ENCODE peak calls at places on chromosomes 16 and 17, in eight cellular contexts. One of them, this sample, is unnamed. For H3K36me3, the result is how much of the 10 kb centered on the place peaks cover.

GRCh38 chr17:37828313-37829124 is 83.7 kb upstream of the HNF1B start:
- DNase-seq in CD8-positive, alpha-beta memory T cell: no peak
- DNase-seq in fibroblast of lung: peak
- DNase-seq in OCI-LY7: no peak
- DNase-seq in GM06990: no peak
- DNase-seq in mucosa of descending colon: no peak
- DNase-seq in colonic mucosa: no peak
- DNase-seq in lung: no peak
- DNase-seq in this sample: no peak

GRCh38 chr17:77085916-77086432 is 54.8 kb upstream of the SEC14L1 start:
- DNase-seq in CD8-positive, alpha-beta memory T cell: no peak
- DNase-seq in fibroblast of lung: no peak
- DNase-seq in OCI-LY7: peak
- DNase-seq in GM06990: no peak
- DNase-seq in mucosa of descending colon: no peak
- DNase-seq in colonic mucosa: no peak
- DNase-seq in lung: no peak
- DNase-seq in this sample: no peak

GRCh38 chr16:91484-91883 is 13.5 kb downstream of the MPG start:
- DNase-seq in CD8-positive, alpha-beta memory T cell: no peak
- DNase-seq in fibroblast of lung: no peak
- DNase-seq in OCI-LY7: no peak
- DNase-seq in GM06990: no peak
- DNase-seq in mucosa of descending colon: no peak
- DNase-seq in colonic mucosa: no peak
- DNase-seq in lung: no peak
- DNase-seq in this sample: no peak

GRCh38 chr17:47204722-47205418 is 4.3 kb upstream of the MYL4 start:
- DNase-seq in CD8-positive, alpha-beta memory T cell: peak
- DNase-seq in fibroblast of lung: peak
- DNase-seq in OCI-LY7: peak
- DNase-seq in GM06990: peak
- DNase-seq in mucosa of descending colon: no peak
- DNase-seq in colonic mucosa: no peak
- DNase-seq in lung: no peak
- DNase-seq in this sample: peak

GRCh38 chr16:82671743-82672142 is 45.0 kb downstream of the CDH13 start:
- DNase-seq in CD8-positive, alpha-beta memory T cell: no peak
- DNase-seq in fibroblast of lung: no peak
- DNase-seq in OCI-LY7: no peak
- DNase-seq in GM06990: no peak
- DNase-seq in mucosa of descending colon: peak
- DNase-seq in colonic mucosa: no peak
- DNase-seq in lung: no peak
- DNase-seq in this sample: no peak

GRCh38 chr17:29838961-29839360 is 91.1 kb downstream of the SSH2 start:
- DNase-seq in CD8-positive, alpha-beta memory T cell: no peak
- DNase-seq in fibroblast of lung: peak
- DNase-seq in OCI-LY7: no peak
- DNase-seq in GM06990: no peak
- DNase-seq in mucosa of descending colon: no peak
- DNase-seq in colonic mucosa: no peak
- DNase-seq in lung: no peak
- DNase-seq in this sample: no peak

GRCh38 chr16:81647527-81647926 is 131.6 kb upstream of the PLCG2 start:
- DNase-seq in CD8-positive, alpha-beta memory T cell: no peak
- DNase-seq in fibroblast of lung: peak
- DNase-seq in OCI-LY7: no peak
- DNase-seq in GM06990: no peak
- DNase-seq in mucosa of descending colon: no peak
- DNase-seq in colonic mucosa: no peak
- DNase-seq in lung: no peak
- DNase-seq in this sample: peak

GRCh38 chr17:9814337-9814945 is 7.4 kb downstream of the GSG1L2 start:
- DNase-seq in CD8-positive, alpha-beta memory T cell: no peak
- DNase-seq in fibroblast of lung: no peak
- DNase-seq in OCI-LY7: no peak
- DNase-seq in GM06990: no peak
- DNase-seq in mucosa of descending colon: no peak
- DNase-seq in colonic mucosa: no peak
- DNase-seq in lung: no peak
- DNase-seq in this sample: no peak

GRCh38 chr16:56600398-56600999 is 7.9 kb upstream of the MT2A start:
- DNase-seq in CD8-positive, alpha-beta memory T cell: no peak
- DNase-seq in fibroblast of lung: peak
- DNase-seq in OCI-LY7: peak
- DNase-seq in GM06990: no peak
- DNase-seq in mucosa of descending colon: no peak
- DNase-seq in colonic mucosa: no peak
- DNase-seq in lung: no peak
- DNase-seq in this sample: peak

GRCh38 chr16:59478806-59479205 is 744.7 kb upstream of the GOT2 start:
- DNase-seq in CD8-positive, alpha-beta memory T cell: no peak
- DNase-seq in fibroblast of lung: peak
- DNase-seq in OCI-LY7: no peak
- DNase-seq in GM06990: no peak
- DNase-seq in mucosa of descending colon: no peak
- DNase-seq in colonic mucosa: no peak
- DNase-seq in lung: no peak
- DNase-seq in this sample: no peak

GRCh38 chr17:57916925-57917858 is 38.0 kb downstream of the CUEDC1 start:
- DNase-seq in CD8-positive, alpha-beta memory T cell: peak
- DNase-seq in fibroblast of lung: no peak
- DNase-seq in OCI-LY7: no peak
- DNase-seq in GM06990: no peak
- DNase-seq in mucosa of descending colon: no peak
- DNase-seq in colonic mucosa: no peak
- DNase-seq in lung: peak
- DNase-seq in this sample: no peak

GRCh38 chr16:69566437-69567030 is 768 bp downstream of the NFAT5 start:
- DNase-seq in CD8-positive, alpha-beta memory T cell: no peak
- DNase-seq in fibroblast of lung: peak
- DNase-seq in OCI-LY7: peak
- DNase-seq in GM06990: peak
- DNase-seq in mucosa of descending colon: peak
- DNase-seq in colonic mucosa: peak
- DNase-seq in lung: peak
- DNase-seq in this sample: peak

GRCh38 chr17:59373879-59374495 is 42.5 kb downstream of the YPEL2 start:
- DNase-seq in CD8-positive, alpha-beta memory T cell: no peak
- DNase-seq in fibroblast of lung: peak
- DNase-seq in OCI-LY7: no peak
- DNase-seq in GM06990: no peak
- DNase-seq in mucosa of descending colon: no peak
- DNase-seq in colonic mucosa: no peak
- DNase-seq in lung: no peak
- DNase-seq in this sample: no peak

GRCh38 chr16:10168258-10168657 is 14.0 kb downstream of the GRIN2A start:
- DNase-seq in CD8-positive, alpha-beta memory T cell: no peak
- DNase-seq in fibroblast of lung: peak
- DNase-seq in OCI-LY7: no peak
- DNase-seq in GM06990: no peak
- DNase-seq in mucosa of descending colon: no peak
- DNase-seq in colonic mucosa: no peak
- DNase-seq in lung: no peak
- DNase-seq in this sample: no peak

GRCh38 chr16:20901068-20901440 is 483 bp downstream of the LYRM1 start:
- DNase-seq in CD8-positive, alpha-beta memory T cell: peak
- DNase-seq in fibroblast of lung: no peak
- DNase-seq in OCI-LY7: no peak
- DNase-seq in GM06990: no peak
- DNase-seq in mucosa of descending colon: no peak
- DNase-seq in colonic mucosa: no peak
- DNase-seq in lung: no peak
- DNase-seq in this sample: no peak

GRCh38 chr17:41516828-41517283 is 1.8 kb downstream of the KRT15 start:
- DNase-seq in CD8-positive, alpha-beta memory T cell: no peak
- DNase-seq in fibroblast of lung: no peak
- DNase-seq in OCI-LY7: no peak
- DNase-seq in GM06990: no peak
- DNase-seq in mucosa of descending colon: no peak
- DNase-seq in colonic mucosa: no peak
- DNase-seq in lung: peak
- DNase-seq in this sample: no peak
- H3K4me3 ChIP-seq in CD8-positive, alpha-beta memory T cell: no peak
- H3K4me3 ChIP-seq in fibroblast of lung: no peak
- H3K4me3 ChIP-seq in OCI-LY7: no peak
- H3K4me3 ChIP-seq in GM06990: no peak
- H3K4me3 ChIP-seq in mucosa of descending colon: no peak
- H3K4me3 ChIP-seq in colonic mucosa: no peak
- H3K4me3 ChIP-seq in lung: no peak
- H3K4me3 ChIP-seq in this sample: no peak

GRCh38 chr17:46082293-46082692 is 83.2 kb downstream of the STH start:
- DNase-seq in CD8-positive, alpha-beta memory T cell: no peak
- DNase-seq in fibroblast of lung: no peak
- DNase-seq in OCI-LY7: no peak
- DNase-seq in GM06990: no peak
- DNase-seq in mucosa of descending colon: no peak
- DNase-seq in colonic mucosa: no peak
- DNase-seq in lung: no peak
- DNase-seq in this sample: no peak

GRCh38 chr17:46078675-46079074 is 79.6 kb downstream of the STH start:
- DNase-seq in CD8-positive, alpha-beta memory T cell: no peak
- DNase-seq in fibroblast of lung: no peak
- DNase-seq in OCI-LY7: no peak
- DNase-seq in GM06990: no peak
- DNase-seq in mucosa of descending colon: no peak
- DNase-seq in colonic mucosa: no peak
- DNase-seq in lung: no peak
- DNase-seq in this sample: no peak

GRCh38 chr17:46081018-46081320 is 81.9 kb downstream of the STH start:
- DNase-seq in CD8-positive, alpha-beta memory T cell: no peak
- DNase-seq in fibroblast of lung: no peak
- DNase-seq in OCI-LY7: no peak
- DNase-seq in GM06990: no peak
- DNase-seq in mucosa of descending colon: no peak
- DNase-seq in colonic mucosa: no peak
- DNase-seq in lung: no peak
- DNase-seq in this sample: no peak

GRCh38 chr17:46085522-46085921 is 86.5 kb downstream of the STH start:
- DNase-seq in CD8-positive, alpha-beta memory T cell: no peak
- DNase-seq in fibroblast of lung: no peak
- DNase-seq in OCI-LY7: no peak
- DNase-seq in GM06990: no peak
- DNase-seq in mucosa of descending colon: no peak
- DNase-seq in colonic mucosa: no peak
- DNase-seq in lung: no peak
- DNase-seq in this sample: no peak

DNA sequence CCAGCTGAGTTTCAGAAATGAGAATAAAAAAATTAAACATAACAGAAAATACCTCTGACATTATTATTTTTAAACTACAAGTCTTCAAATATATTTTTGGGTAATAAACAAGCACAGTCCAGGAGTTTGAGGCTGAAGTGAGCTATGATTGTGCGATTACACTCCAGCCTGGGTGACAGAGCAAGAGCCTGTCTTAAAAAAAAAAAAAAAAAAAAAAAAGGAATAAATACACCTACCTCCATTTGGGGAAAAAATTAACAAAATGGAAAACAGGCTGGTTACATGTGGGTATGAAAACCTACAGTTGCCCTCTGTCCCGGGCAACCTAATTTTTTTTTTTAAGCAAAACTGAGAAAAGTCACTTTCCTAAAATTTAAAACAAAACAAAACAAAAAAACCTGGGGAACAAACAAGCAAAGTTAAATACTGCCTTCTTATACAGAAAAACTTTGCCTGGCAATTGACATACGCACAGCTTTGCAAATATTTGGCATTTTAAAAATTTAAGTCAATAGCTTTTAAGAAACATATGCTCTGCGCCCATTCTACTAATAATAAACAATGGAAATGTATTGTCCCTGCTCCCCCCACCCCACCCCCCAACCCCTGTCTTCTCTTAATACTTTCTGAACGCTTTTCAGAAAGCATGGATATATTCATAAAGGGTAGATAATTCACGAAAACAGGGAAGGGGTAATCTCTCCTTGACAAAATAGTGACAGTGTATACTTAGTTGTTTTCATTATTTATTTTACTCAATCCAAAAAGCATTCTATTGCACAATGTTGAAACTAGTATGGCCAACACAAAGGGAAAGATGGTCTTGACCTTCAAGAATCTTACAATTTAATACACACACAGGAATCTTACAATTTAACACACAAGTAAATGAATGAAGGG is 81.3 kb downstream of the STH start:
- DNase-seq in CD8-positive, alpha-beta memory T cell: no peak
- DNase-seq in fibroblast of lung: no peak
- DNase-seq in OCI-LY7: no peak
- DNase-seq in GM06990: no peak
- DNase-seq in mucosa of descending colon: no peak
- DNase-seq in colonic mucosa: no peak
- DNase-seq in lung: no peak
- DNase-seq in this sample: no peak
- H3K36me3 ChIP-seq in CD8-positive, alpha-beta memory T cell: under half
- H3K36me3 ChIP-seq in fibroblast of lung: under half
- H3K36me3 ChIP-seq in OCI-LY7: half or more
- H3K36me3 ChIP-seq in GM06990: under half
- H3K36me3 ChIP-seq in mucosa of descending colon: under half
- H3K36me3 ChIP-seq in colonic mucosa: under half
- H3K36me3 ChIP-seq in lung: under half
- H3K36me3 ChIP-seq in this sample: under half

DNA sequence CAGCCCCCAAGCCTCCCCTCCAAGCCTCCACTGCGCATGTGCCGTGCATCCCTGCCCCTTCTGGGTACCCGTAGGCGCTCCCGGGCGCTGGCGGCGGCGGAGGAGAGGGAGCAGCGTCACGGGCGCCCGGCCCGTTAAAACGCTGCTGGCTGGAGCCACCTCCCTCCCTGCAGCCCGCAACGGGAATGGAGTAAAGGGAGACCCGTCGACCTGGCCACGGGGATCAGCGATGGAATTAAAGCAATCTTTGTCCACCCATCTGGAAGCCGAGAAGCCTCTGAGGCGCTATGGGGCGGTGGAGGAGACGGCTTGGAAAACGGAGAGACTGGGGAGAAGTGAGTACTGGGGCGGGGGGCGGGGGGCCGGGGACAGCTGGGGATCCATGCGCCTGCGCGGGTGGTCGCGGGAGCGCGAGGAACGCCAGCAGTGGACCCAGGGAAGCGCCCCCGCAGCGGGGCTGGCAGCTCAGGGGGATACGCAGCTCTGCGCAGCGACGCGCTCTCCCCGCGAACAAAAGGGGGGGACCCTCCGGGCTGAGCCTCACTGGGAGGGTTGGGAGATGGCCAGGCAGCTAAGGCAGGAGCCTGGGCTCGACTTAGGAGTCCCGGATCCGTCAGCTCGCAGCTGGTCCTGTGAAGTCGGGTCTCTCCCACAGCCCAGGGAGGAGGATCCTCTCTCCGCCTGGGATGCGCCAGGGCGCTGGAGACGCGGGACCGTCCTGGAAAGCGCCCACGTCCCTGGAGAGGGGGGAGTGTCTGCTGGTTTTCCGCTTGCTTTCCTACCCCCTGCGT is at the start of gene BMERB1:
- DNase-seq in CD8-positive, alpha-beta memory T cell: peak
- DNase-seq in fibroblast of lung: peak
- DNase-seq in OCI-LY7: no peak
- DNase-seq in GM06990: peak
- DNase-seq in mucosa of descending colon: peak
- DNase-seq in colonic mucosa: peak
- DNase-seq in lung: peak
- DNase-seq in this sample: peak
- H3K4me3 ChIP-seq in CD8-positive, alpha-beta memory T cell: peak
- H3K4me3 ChIP-seq in fibroblast of lung: peak
- H3K4me3 ChIP-seq in OCI-LY7: no peak
- H3K4me3 ChIP-seq in GM06990: peak
- H3K4me3 ChIP-seq in mucosa of descending colon: peak
- H3K4me3 ChIP-seq in colonic mucosa: peak
- H3K4me3 ChIP-seq in lung: peak
- H3K4me3 ChIP-seq in this sample: peak

GRCh38 chr16:12236491-12237030 is 260.0 kb downstream of the SNX29 start:
- DNase-seq in CD8-positive, alpha-beta memory T cell: no peak
- DNase-seq in fibroblast of lung: peak
- DNase-seq in OCI-LY7: peak
- DNase-seq in GM06990: no peak
- DNase-seq in mucosa of descending colon: no peak
- DNase-seq in colonic mucosa: no peak
- DNase-seq in lung: no peak
- DNase-seq in this sample: no peak
- H3K36me3 ChIP-seq in CD8-positive, alpha-beta memory T cell: under half
- H3K36me3 ChIP-seq in fibroblast of lung: under half
- H3K36me3 ChIP-seq in OCI-LY7: under half
- H3K36me3 ChIP-seq in GM06990: under half
- H3K36me3 ChIP-seq in mucosa of descending colon: under half
- H3K36me3 ChIP-seq in colonic mucosa: under half
- H3K36me3 ChIP-seq in lung: under half
- H3K36me3 ChIP-seq in this sample: under half

This sample was measured in SJSA1.